ENCODE peak calls at places on chromosomes 2 and 18, in six cellular contexts. N, L, R, I, D and J are unnamed samples.

GRCh38 chr2:11866358-11867335 is 120.2 kb downstream of the LPIN1 start:
- DNase-seq in N (no peak), L (no peak), R (no peak), I (no peak), D (no peak), J (no peak)

GRCh38 chr2:119766944-119767343 is 7.2 kb downstream of the PTPN4 start:
- DNase-seq in N (no peak), L (no peak), R (no peak), I (no peak), D (no peak), J (no peak)

GRCh38 chr2:20692081-20692480 is 25.1 kb downstream of the GDF7 start:
- DNase-seq in N (no peak), L (no peak), R (no peak), I (no peak), D (no peak), J (no peak)

GRCh38 chr2:127888772-127889171 is 3.0 kb upstream of the AMMECR1L start:
- DNase-seq in N (no peak), L (no peak), R (no peak), I (no peak), D (no peak), J (no peak)

GRCh38 chr2:170530284-170530745 is 184.8 kb upstream of the SP5 start:
- DNase-seq in N (no peak), L (no peak), R (peak), I (peak), D (no peak), J (peak)

GRCh38 chr2:199136681-199137080 is 321.1 kb downstream of the SATB2 start:
- DNase-seq in N (no peak), L (no peak), R (peak), I (peak), D (no peak), J (no peak)

GRCh38 chr2:58063641-58064040 is 17.0 kb downstream of the VRK2 start:
- DNase-seq in N (no peak), L (no peak), R (no peak), I (no peak), D (no peak), J (no peak)

GRCh38 chr2:69163109-69163508 is 150.1 kb downstream of the ANTXR1 start:
- DNase-seq in N (no peak), L (no peak), R (no peak), I (peak), D (no peak), J (no peak)

GRCh38 chr2:72198532-72199241 is 51.0 kb upstream of the CYP26B1 start:
- DNase-seq in N (no peak), L (no peak), R (no peak), I (no peak), D (no peak), J (no peak)

GRCh38 chr2:219021591-219021990 is 19.7 kb downstream of the CFAP65 start:
- DNase-seq in N (no peak), L (peak), R (no peak), I (no peak), D (no peak), J (no peak)

GRCh38 chr2:32479224-32479623 is 122.4 kb downstream of the BIRC6 start:
- DNase-seq in N (no peak), L (no peak), R (no peak), I (no peak), D (no peak), J (no peak)

GRCh38 chr18:34153711-34154110 is 71.0 kb downstream of the NOL4 start:
- DNase-seq in N (no peak), L (no peak), R (peak), I (no peak), D (no peak), J (no peak)

GRCh38 chr2:83594841-83595720 is 864.0 kb downstream of the SUCLG1 start:
- DNase-seq in N (no peak), L (no peak), R (no peak), I (no peak), D (no peak), J (no peak)

GRCh38 chr2:129748653-129749052 is 230.8 kb upstream of the RAB6C start:
- DNase-seq in N (no peak), L (no peak), R (peak), I (no peak), D (no peak), J (no peak)

DNA sequence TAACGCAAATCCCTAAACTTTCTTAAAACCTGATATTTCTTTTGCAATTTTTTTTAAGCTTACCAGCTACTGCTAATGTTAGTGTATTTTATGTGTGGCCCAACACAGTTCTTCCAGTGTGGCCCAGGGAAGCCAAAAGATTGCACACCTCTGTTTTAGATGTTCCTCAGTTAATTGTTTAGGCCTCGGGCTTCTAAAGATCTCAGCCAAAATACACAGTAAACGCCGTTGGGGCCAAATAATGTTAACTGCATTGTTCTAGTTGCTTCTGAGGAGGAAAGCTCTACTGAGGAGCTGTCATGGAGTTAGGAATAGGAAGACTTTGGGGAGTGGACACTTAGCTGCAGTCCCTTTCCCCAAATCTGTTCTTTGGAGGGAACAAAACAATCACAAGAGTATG is 2.0 kb downstream of the HSPE1 start:
- DNase-seq in N (no peak), L (no peak), R (no peak), I (no peak), D (no peak), J (no peak)
- H3K4me3 ChIP-seq in N (peak), L (no peak), R (no peak), I (peak), D (peak), J (no peak)

GRCh38 chr2:238585836-238586821 is 159.4 kb downstream of the ASB1 start:
- DNase-seq in N (no peak), L (no peak), R (peak), I (no peak), D (peak), J (peak)
- H3K4me3 ChIP-seq in N (no peak), L (no peak), R (no peak), I (no peak), D (no peak), J (no peak)

GRCh38 chr18:55421612-55422381 is 166.2 kb downstream of the TCF4 start:
- DNase-seq in N (no peak), L (no peak), R (no peak), I (no peak), D (no peak), J (no peak)

GRCh38 chr18:55420977-55421611 is 166.9 kb downstream of the TCF4 start:
- DNase-seq in N (no peak), L (no peak), R (no peak), I (no peak), D (no peak), J (no peak)

GRCh38 chr18:55420665-55420964 is 167.4 kb downstream of the TCF4 start:
- DNase-seq in N (no peak), L (no peak), R (no peak), I (no peak), D (no peak), J (no peak)

GRCh38 chr18:55419939-55420664 is 167.9 kb downstream of the TCF4 start:
- DNase-seq in N (no peak), L (no peak), R (peak), I (no peak), D (no peak), J (no peak)

DNA sequence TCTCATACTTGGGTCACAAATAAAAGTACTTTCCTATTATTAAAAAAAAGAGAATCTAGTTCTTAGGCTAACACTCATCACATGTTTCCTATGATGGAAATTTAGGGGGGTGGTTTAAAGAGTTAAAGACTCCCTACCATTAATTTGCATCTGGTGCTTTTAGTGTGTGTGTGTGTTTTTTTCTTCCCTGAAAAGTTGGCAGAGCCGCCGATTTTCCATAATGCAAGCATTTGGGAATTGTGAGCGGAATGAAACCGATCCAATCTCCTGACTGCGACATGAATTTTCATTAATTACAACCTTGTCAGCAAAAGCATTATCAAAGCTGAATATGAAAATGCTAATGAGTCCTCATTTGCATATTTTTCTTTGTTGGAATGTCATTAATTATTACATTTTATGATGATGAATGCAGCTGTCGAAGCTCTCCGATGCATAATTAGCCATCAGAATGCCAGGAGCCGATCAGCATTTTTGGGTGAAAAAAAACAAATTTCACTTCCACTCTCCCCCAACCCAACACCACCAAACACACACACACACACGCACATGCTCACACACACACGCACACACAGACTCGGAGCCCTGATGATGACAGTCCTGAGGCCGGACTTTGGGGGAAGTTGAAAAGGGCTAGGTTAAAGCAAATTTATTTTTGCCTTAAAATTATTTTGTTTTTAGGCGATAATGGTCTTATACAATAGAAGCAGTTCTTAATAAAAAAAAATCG is 165.4 kb downstream of the TCF4 start:
- DNase-seq in N (no peak), L (no peak), R (no peak), I (no peak), D (no peak), J (no peak)
- H3K4me3 ChIP-seq in N (peak), L (peak), R (no peak), I (no peak), D (peak), J (peak)

DNA sequence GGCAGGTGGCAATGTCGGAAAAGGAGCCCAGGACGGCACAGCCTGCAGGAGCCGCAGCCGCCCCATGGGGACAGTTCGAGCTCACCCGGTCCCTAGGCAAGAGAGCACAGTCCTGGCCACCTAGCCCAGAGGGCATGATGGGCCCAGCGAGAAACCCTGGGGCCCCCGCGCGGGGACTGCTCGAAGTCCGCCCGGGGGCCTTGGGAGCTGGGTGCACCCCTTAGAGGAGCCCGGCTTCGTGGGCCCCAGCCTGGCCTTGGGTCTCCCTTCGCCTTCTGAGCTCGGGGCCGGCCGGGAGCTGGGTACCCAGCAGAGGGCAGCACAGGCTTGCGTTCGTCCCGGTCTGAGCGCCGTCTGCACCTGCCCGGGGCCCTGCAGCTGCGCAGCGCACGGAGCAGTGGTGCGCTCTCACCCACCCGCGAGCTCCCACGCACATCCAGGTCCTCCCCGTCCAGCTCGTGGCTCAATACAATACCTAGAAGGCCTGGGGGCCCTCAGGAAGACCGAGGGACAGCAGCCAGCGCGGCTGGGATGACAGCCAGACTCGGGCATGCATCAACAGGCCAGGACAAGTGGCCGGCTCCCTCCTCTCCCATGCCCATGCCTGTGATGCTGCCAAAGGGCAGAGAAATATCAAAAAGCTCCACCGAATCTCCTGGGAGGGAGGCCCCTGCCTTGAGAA is 96.2 kb upstream of the ZNF532 start:
- DNase-seq in N (no peak), L (peak), R (peak), I (peak), D (peak), J (peak)
- H3K4me3 ChIP-seq in N (peak), L (peak), R (no peak), I (peak), D (peak), J (peak)

DNA sequence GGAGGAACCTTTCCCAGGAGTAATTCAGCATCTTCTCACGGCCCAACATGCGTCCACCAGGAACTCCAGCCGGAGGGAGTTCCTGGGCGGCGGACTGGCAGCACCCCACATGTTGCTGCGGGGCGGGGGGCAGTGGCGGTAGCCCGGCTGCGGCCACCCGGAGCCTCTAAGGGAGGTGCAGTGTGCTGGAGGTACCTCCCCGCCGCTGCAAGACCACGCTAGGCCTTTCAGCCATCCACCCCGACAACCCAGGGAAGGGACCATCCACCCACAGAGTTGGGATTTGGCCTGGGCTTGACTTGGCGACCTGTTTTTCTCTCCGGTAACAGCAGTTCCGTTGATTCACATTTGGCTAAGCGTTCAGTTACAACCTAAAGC is 625 bp downstream of the LYPD6 start:
- DNase-seq in N (no peak), L (no peak), R (peak), I (peak), D (peak), J (no peak)
- H3K4me3 ChIP-seq in N (peak), L (peak), R (peak), I (peak), D (peak), J (peak)

DNA sequence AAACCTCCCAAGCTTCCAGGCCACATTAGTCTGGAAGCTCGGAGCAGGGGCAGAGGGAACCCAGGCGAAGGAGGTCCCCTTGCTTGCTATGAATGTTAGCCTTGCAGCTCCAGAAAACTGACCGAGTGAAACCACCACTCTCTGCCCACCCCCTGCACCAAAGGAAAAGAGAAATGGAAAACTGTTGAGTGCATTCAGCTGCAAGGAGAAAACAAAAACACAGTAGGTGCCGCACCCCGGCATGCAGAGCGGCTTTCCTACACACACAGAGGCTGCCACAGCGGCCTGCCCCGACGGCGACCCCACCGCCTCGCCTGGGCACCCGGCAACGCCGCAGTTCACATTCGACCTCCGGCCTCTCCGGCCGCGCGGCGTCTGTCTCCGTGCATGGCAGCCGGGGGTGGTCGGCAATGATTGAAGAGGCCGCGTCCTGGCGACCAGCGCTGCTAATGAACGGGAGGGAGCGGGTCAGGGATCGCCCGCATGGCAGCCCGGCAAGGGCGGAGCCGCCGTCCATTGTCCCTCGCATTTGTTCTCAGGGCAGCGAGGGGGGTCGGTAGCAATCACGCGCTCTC is 417.1 kb upstream of the SALL3 start:
- DNase-seq in N (no peak), L (no peak), R (no peak), I (no peak), D (peak), J (no peak)
- H3K4me3 ChIP-seq in N (no peak), L (peak), R (no peak), I (no peak), D (no peak), J (no peak)